ENCODE peak calls at places on chromosome 11, in four cellular contexts. A is gastrocnemius medialis, F is K562, M is heart right ventricle. R is an unnamed sample. For H3K4me1, the result is how much of the 10 kb centered on the place peaks cover.

GRCh38 chr11:78733031-78733430 is 158.4 kb upstream of the NARS2 start:
- ATAC-seq in F (no peak), A (no peak), M (no peak), R (no peak)

GRCh38 chr11:3641701-3642070 is at the start of gene ART5:
- ATAC-seq in F (no peak), A (peak), M (no peak), R (no peak)

GRCh38 chr11:76074178-76075112 is 131.9 kb downstream of the WNT11 start:
- ATAC-seq in M (peak), F (peak), A (no peak), R (no peak)

GRCh38 chr11:18321622-18321990 is 334 bp downstream of the HPS5 start:
- ATAC-seq in M (no peak), A (no peak), F (peak), R (no peak)

GRCh38 chr11:87528752-87529151 is 491.0 kb downstream of the TMEM135 start:
- ATAC-seq in F (no peak), M (no peak), A (no peak), R (no peak)

GRCh38 chr11:131037873-131038272 is 121.6 kb upstream of the SNX19 start:
- ATAC-seq in F (peak), A (no peak), M (no peak), R (no peak)

GRCh38 chr11:120139316-120140069 is 1.6 kb upstream of the TRIM29 start:
- ATAC-seq in A (no peak), F (no peak), M (no peak), R (no peak)

GRCh38 chr11:122439911-122440782 is 215.4 kb upstream of the UBASH3B start:
- ATAC-seq in M (peak), F (no peak), A (peak), R (peak)

GRCh38 chr11:101617735-101618332 is 34.0 kb upstream of the TRPC6 start:
- ATAC-seq in M (no peak), F (no peak), A (no peak), R (no peak)

GRCh38 chr11:60059052-60059451 is 2.6 kb downstream of the MS4A3 start:
- ATAC-seq in A (no peak), M (no peak), F (no peak), R (no peak)

GRCh38 chr11:111395081-111395480 is 16.0 kb upstream of the POU2AF1 start:
- ATAC-seq in A (no peak), M (no peak), F (no peak), R (no peak)

GRCh38 chr11:61149624-61150615 is 11.3 kb downstream of the VPS37C start:
- ATAC-seq in M (no peak), F (peak), A (no peak), R (no peak)

GRCh38 chr11:107711861-107712260 is at the start of gene SLN:
- ATAC-seq in F (no peak), M (no peak), A (peak), R (no peak)

GRCh38 chr11:19419021-19419750 is 178.4 kb upstream of the E2F8 start:
- ATAC-seq in F (no peak), A (no peak), M (no peak), R (peak)

GRCh38 chr11:10728779-10729472 is 22.1 kb upstream of the CTR9 start:
- ATAC-seq in F (no peak), M (no peak), A (no peak), R (no peak)

GRCh38 chr11:41954034-41954433 is 494.6 kb upstream of the LRRC4C start:
- ATAC-seq in M (no peak), A (no peak), F (no peak), R (no peak)

GRCh38 chr11:45233804-45234170 is 52.4 kb downstream of the SYT13 start:
- ATAC-seq in M (peak), A (no peak), F (peak), R (no peak)

GRCh38 chr11:96863520-96863919 is 473.7 kb downstream of the JRKL start:
- ATAC-seq in F (no peak), A (peak), M (peak), R (no peak)

GRCh38 chr11:84468255-84468654 is 1158.9 kb downstream of the DLG2 start:
- ATAC-seq in F (no peak), A (no peak), M (no peak), R (no peak)

DNA sequence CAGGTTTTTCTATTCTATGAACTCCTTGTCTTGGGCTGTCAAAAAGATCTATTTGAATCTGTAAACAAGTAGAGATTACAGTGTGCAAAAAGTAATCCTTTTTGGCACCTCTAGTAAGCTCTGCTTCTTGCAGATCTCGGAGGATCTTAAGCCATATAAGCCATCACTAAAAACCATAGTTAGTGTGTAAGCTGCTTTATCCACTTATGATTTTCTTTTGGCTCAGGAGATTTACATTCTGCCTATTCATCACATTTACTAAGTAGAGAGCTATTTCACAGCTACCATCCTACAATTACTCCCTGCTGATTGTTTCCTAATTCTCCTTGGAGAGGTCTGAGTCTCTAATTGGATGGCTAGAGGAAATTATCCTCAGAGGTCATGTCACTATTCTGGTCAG is 385.7 kb downstream of the AASDHPPT start:
- ATAC-seq in F (no peak), A (no peak), M (no peak), R (no peak)
- TF ChIP-seq CTCF in F (no peak), A (no peak), M (no peak), R (no peak)

GRCh38 chr11:128498846-128499245 is 88.5 kb downstream of the ETS1 start:
- ATAC-seq in A (no peak), F (no peak), M (no peak), R (no peak)
- H3K4me1 ChIP-seq in A (half or more), F (under half), M (half or more), R (half or more)

GRCh38 chr11:68429661-68430060 is 30.9 kb upstream of the PPP6R3 start:
- ATAC-seq in A (no peak), M (no peak), F (no peak), R (no peak)
- H3K4me3 ChIP-seq in A (no peak), M (no peak), F (no peak), R (no peak)

GRCh38 chr11:33387586-33387985 is 130.4 kb downstream of the HIPK3 start:
- ATAC-seq in M (no peak), F (no peak), A (no peak), R (no peak)
- TF ChIP-seq CTCF in M (no peak), F (no peak), A (no peak), R (no peak)

DNA sequence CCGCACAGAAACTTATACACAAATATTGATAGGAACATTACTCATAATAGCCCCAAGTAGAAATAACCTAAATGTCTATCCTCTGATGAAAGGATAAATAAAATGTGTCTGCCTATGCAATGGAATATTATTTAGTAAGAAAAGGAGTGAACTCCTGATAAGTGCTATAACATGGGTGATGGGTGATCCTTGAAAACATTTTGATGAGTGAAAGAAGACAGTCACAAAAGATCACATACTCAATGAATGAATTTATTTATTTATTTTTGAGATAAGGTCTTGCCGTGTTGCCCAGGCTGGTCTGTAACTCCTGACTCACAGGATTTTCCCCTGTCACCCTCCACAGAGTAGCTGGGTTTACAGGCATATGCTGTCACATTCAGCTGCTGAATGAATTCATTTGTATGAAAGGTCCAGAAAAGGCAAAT is 17.3 kb downstream of the RNF121 start:
- ATAC-seq in A (no peak), M (no peak), F (no peak), R (no peak)
- H3K4me1 ChIP-seq in A (under half), M (under half), F (under half), R (under half)

DNA sequence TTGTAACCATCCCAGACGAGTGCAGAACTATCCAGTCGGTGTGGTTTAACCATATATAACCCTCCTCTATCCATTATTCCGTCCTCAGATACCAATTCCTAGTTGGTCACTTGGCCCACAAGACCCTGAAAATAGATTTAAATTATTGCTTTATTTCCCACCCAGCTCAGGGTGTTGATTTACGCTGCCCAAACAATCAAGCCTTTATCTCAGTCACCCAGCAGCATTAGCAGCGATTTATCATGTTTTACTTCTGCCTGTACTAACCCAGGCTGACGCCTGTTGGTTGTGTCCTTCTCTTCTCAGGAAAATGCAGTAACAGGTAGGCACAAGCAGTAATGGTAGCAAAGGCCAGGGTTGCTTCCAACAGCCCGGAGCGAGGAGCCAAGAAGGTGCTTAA is 81.2 kb downstream of the DSCAML1 start:
- ATAC-seq in F (no peak), A (no peak), M (no peak), R (no peak)
- H3K4me3 ChIP-seq in F (no peak), A (no peak), M (no peak), R (no peak)

GRCh38 chr11:112655386-112655785 is 305.8 kb upstream of the NCAM1 start:
- ATAC-seq in A (no peak), M (peak), F (no peak), R (peak)
- TF ChIP-seq CTCF in A (no peak), M (peak), F (no peak), R (no peak)